ENCODE peak calls at places on chromosomes 1 and 21, in seven cellular contexts. N is psoas muscle, S is AG04450, D is lower lobe of right lung, L is pancreas, J is AG09309, M is WTC11. H is an unnamed sample.

GRCh38 chr1:85611390-85611789 is 30.8 kb downstream of the CCN1 start:
- DNase-seq in N (no peak), S (peak), D (no peak), L (no peak), J (peak), M (no peak), H (peak)

GRCh38 chr1:10378071-10378841 is 20.6 kb upstream of the PGD start:
- DNase-seq in N (no peak), S (peak), D (peak), L (no peak), J (no peak), M (no peak), H (no peak)

GRCh38 chr1:51203874-51204245 is 32.2 kb upstream of the RNF11 start:
- DNase-seq in N (no peak), S (no peak), D (no peak), L (no peak), J (no peak), M (no peak), H (no peak)

GRCh38 chr1:3518256-3518655 is 63.8 kb downstream of the ARHGEF16 start:
- DNase-seq in N (no peak), S (no peak), D (no peak), L (no peak), J (no peak), M (peak), H (no peak)

GRCh38 chr1:37716321-37716720 is 24.0 kb downstream of the CDCA8 start:
- DNase-seq in N (no peak), S (no peak), D (no peak), L (no peak), J (no peak), M (no peak), H (no peak)

GRCh38 chr1:34845131-34845901 is 14.2 kb downstream of the SMIM12 start:
- DNase-seq in N (no peak), S (no peak), D (no peak), L (no peak), J (no peak), M (no peak), H (no peak)

GRCh38 chr1:4048076-4048475 is 148.0 kb upstream of the C1orf174 start:
- DNase-seq in N (no peak), S (no peak), D (no peak), L (no peak), J (no peak), M (no peak), H (no peak)

GRCh38 chr21:33993286-33994231 is 78.0 kb upstream of the ATP5PO start:
- DNase-seq in N (no peak), S (no peak), D (no peak), L (no peak), J (no peak), M (no peak), H (no peak)

GRCh38 chr1:150976401-150976821 is 1.8 kb upstream of the CERS2 start:
- DNase-seq in N (no peak), S (no peak), D (no peak), L (no peak), J (no peak), M (no peak), H (no peak)

GRCh38 chr1:119011706-119012105 is 23.6 kb upstream of the TBX15 start:
- DNase-seq in N (no peak), S (no peak), D (no peak), L (no peak), J (no peak), M (no peak), H (no peak)

GRCh38 chr1:22962558-22962957 is 10.1 kb downstream of the LACTBL1 start:
- DNase-seq in N (no peak), S (no peak), D (no peak), L (no peak), J (no peak), M (no peak), H (no peak)

GRCh38 chr1:182059936-182060335 is 1.6 kb downstream of the ZNF648 start:
- DNase-seq in N (no peak), S (no peak), D (no peak), L (no peak), J (no peak), M (no peak), H (no peak)

GRCh38 chr1:2862441-2863148 is 61.1 kb upstream of the TTC34 start:
- DNase-seq in N (peak), S (no peak), D (peak), L (no peak), J (no peak), M (no peak), H (no peak)

GRCh38 chr1:151238467-151238739 is 16.1 kb upstream of the PSMD4 start:
- DNase-seq in N (no peak), S (peak), D (no peak), L (no peak), J (peak), M (no peak), H (peak)

GRCh38 chr1:209398330-209398991 is 185.1 kb upstream of the CAMK1G start:
- DNase-seq in N (no peak), S (peak), D (no peak), L (no peak), J (peak), M (peak), H (peak)

GRCh38 chr21:28104346-28104745 is 888.3 kb downstream of the LTN1 start:
- DNase-seq in N (no peak), S (no peak), D (no peak), L (no peak), J (no peak), M (no peak), H (no peak)

GRCh38 chr1:15584489-15585363 is at the start of gene AGMAT:
- DNase-seq in N (peak), S (no peak), D (peak), L (peak), J (no peak), M (peak), H (no peak)

GRCh38 chr1:3469849-3470649 is 15.6 kb downstream of the ARHGEF16 start:
- DNase-seq in N (no peak), S (no peak), D (peak), L (no peak), J (no peak), M (peak), H (no peak)

GRCh38 chr1:78340006-78340405 is 150.8 kb upstream of the PTGFR start:
- DNase-seq in N (no peak), S (peak), D (no peak), L (no peak), J (peak), M (no peak), H (no peak)

GRCh38 chr1:202225131-202225530 is 31.5 kb downstream of the LGR6 start:
- DNase-seq in N (no peak), S (no peak), D (no peak), L (no peak), J (no peak), M (no peak), H (no peak)

GRCh38 chr1:31510853-31511789 is 65.2 kb upstream of the TINAGL1 start:
- DNase-seq in N (no peak), S (no peak), D (no peak), L (peak), J (no peak), M (no peak), H (no peak)

GRCh38 chr1:27658951-27659496 is 13.0 kb downstream of the IFI6 start:
- DNase-seq in N (peak), S (no peak), D (no peak), L (no peak), J (no peak), M (no peak), H (no peak)

GRCh38 chr21:21000576-21001175 is 2.5 kb downstream of the NCAM2 start:
- DNase-seq in N (no peak), S (no peak), D (no peak), L (no peak), J (no peak), M (no peak), H (no peak)

GRCh38 chr21:21001591-21002100 is 3.4 kb downstream of the NCAM2 start:
- DNase-seq in N (no peak), S (no peak), D (no peak), L (no peak), J (no peak), M (no peak), H (no peak)

GRCh38 chr21:21007606-21008005 is 9.4 kb downstream of the NCAM2 start:
- DNase-seq in N (no peak), S (no peak), D (no peak), L (no peak), J (no peak), M (no peak), H (no peak)

GRCh38 chr21:21002137-21002536 is 3.9 kb downstream of the NCAM2 start:
- DNase-seq in N (no peak), S (no peak), D (no peak), L (no peak), J (no peak), M (no peak), H (no peak)

DNA sequence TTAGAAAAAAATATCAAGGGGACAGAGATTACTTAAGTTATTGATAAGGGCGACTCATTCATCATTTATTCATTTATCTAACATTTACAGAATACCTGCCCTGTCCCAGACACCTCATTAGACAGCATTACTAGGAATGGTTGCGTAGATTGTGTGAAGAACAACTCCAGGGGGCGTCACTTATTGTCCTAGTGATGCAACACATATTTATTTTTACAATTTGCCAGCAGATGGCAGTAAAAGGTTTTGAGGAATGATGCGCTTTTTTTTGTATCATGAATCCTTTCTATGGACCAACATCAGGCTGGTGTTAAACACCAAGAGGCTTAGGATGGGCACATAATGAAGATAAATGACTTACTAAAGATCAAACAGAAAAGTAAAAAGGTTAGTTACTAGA is 5.5 kb downstream of the NCAM2 start:
- DNase-seq in N (no peak), S (no peak), D (no peak), L (no peak), J (no peak), M (peak), H (peak)
- TF ChIP-seq CTCF in N (peak), S (peak), D (peak), L (no peak), J (peak), M (peak), H (peak)

GRCh38 chr1:156282479-156283222 is at the start of gene SMG5:
- DNase-seq in N (peak), S (peak), D (peak), L (peak), J (peak), M (peak), H (peak)

GRCh38 chr1:156279837-156280236 is 2.8 kb downstream of the SMG5 start:
- DNase-seq in N (no peak), S (no peak), D (no peak), L (no peak), J (no peak), M (no peak), H (no peak)

GRCh38 chr1:156282143-156282478 is 514 bp downstream of the SMG5 start:
- DNase-seq in N (no peak), S (no peak), D (no peak), L (no peak), J (no peak), M (no peak), H (no peak)

GRCh38 chr1:156284112-156284511 is at the start of gene TMEM79:
- DNase-seq in N (no peak), S (no peak), D (no peak), L (no peak), J (no peak), M (no peak), H (no peak)

GRCh38 chr1:156281281-156282142 is 1.1 kb downstream of the SMG5 start:
- DNase-seq in N (peak), S (no peak), D (no peak), L (peak), J (no peak), M (no peak), H (no peak)
- TF ChIP-seq CTCF in N (no peak), S (no peak), D (no peak), L (no peak), J (peak), M (no peak), H (no peak)

DNA sequence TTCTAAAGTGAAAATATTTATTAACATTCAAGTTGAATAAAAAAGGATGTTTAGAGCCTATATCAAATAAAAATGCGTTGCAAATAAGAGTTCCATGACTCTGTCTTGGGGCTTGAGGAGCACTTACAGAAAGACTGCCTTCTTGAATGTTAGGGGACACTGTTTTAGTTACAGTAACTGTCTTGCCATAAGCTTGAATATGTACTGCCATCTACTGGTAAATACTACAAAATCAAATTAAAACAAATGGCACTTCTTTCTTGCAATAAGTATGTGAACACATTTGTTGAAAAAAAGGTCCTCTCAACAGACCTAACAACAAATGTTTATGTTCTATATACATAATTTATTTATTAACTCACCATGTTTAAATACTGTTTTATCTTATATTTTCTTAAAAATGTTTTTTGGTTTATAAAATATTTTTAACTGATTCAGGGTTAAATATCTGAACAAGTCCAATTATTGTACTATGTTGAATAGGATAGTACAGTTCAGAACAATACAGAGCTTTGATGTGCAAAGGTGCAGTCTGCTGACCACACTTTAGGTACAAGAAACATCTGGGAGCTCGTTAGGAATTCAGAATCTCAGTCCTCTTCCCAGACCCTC is 199.5 kb downstream of the LRRIQ3 start:
- DNase-seq in N (no peak), S (no peak), D (no peak), L (no peak), J (peak), M (no peak), H (peak)
- TF ChIP-seq CTCF in N (peak), S (peak), D (peak), L (peak), J (peak), M (peak), H (no peak)

GRCh38 chr21:36615274-36615964 is 83.5 kb upstream of the SIM2 start:
- DNase-seq in N (no peak), S (no peak), D (no peak), L (no peak), J (no peak), M (peak), H (no peak)
- TF ChIP-seq CTCF in N (no peak), S (no peak), D (no peak), L (no peak), J (peak), M (peak), H (peak)

GRCh38 chr1:16615253-16616252 is 2.2 kb upstream of the NBPF1 start:
- DNase-seq in N (peak), S (no peak), D (peak), L (peak), J (no peak), M (peak), H (no peak)
- TF ChIP-seq CTCF in N (no peak), S (no peak), D (no peak), L (no peak), J (no peak), M (no peak), H (no peak)

DNA sequence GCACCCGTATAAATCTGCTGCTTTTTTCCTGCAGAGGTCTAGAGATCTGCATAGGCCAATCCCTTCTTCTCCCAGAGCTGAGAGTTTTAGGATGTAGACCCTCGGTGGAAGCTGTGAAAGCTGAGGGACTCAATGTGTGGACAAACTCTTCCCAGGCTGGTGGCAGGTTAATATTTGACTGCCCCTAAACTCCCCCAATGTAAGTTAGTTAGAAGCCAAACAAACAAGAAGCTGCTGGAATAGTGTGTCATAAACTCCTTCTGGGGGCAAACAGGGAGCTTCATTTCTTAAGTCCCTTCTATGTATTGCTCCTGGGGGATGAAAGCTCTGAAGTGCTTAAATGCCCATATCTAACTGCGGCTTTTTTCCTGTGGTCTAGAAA is 72.3 kb downstream of the SCMH1 start:
- DNase-seq in N (no peak), S (no peak), D (no peak), L (no peak), J (no peak), M (no peak), H (no peak)
- TF ChIP-seq CTCF in N (no peak), S (no peak), D (no peak), L (no peak), J (no peak), M (no peak), H (no peak)

DNA sequence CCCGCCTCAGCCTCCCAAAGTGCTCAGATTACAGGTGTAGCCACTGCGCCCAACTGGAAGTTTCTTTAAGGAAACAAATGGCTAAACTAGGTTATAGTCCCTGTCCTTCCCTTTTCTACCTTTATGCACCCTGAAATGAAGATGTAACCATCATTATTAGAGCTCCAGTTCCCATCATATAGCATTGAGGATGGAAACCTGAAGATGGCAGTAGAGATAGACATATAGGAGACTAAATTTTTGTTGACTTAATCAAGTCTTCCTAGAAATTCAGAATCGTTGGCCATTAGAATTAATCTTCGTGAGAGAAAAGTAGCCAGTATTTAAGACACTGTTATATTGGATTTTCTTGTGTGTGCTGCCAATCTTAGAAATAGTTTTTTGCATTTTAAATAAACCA is 1016.3 kb upstream of the NCAM2 start:
- DNase-seq in N (no peak), S (no peak), D (no peak), L (no peak), J (no peak), M (no peak), H (no peak)
- TF ChIP-seq CTCF in N (no peak), S (no peak), D (no peak), L (no peak), J (no peak), M (no peak), H (no peak)

GRCh38 chr1:224264321-224264720 is 65.7 kb downstream of the NVL start:
- DNase-seq in N (no peak), S (no peak), D (no peak), L (no peak), J (no peak), M (no peak), H (no peak)

GRCh38 chr1:224256642-224257041 is 73.3 kb downstream of the NVL start:
- DNase-seq in N (no peak), S (no peak), D (no peak), L (no peak), J (no peak), M (no peak), H (no peak)

GRCh38 chr1:224258351-224258750 is 71.6 kb downstream of the NVL start:
- DNase-seq in N (no peak), S (no peak), D (no peak), L (no peak), J (no peak), M (no peak), H (no peak)

GRCh38 chr1:224262373-224263054 is 67.5 kb downstream of the NVL start:
- DNase-seq in N (no peak), S (no peak), D (no peak), L (no peak), J (no peak), M (no peak), H (no peak)

DNA sequence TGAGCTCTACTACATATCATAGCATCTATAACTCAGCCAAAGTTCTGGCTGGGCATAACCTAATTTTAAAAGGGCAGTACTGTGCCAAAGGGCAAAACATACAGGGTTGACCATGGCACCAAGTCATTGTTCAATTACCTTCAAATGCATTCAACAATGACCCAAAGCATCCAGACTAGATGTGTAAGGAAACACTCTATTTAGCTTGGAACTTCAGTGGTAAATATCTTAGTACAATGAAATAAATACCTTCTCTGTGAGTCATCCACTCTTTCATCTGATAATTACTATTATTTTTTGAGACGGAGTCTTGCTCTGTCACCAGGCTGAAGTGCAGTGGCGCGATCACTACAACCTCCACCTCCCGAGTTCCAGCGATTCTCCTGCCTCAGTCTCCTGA is 70.0 kb downstream of the NVL start:
- DNase-seq in N (no peak), S (no peak), D (no peak), L (no peak), J (no peak), M (no peak), H (no peak)
- TF ChIP-seq CTCF in N (no peak), S (no peak), D (no peak), L (no peak), J (no peak), M (no peak), H (no peak)

DNA sequence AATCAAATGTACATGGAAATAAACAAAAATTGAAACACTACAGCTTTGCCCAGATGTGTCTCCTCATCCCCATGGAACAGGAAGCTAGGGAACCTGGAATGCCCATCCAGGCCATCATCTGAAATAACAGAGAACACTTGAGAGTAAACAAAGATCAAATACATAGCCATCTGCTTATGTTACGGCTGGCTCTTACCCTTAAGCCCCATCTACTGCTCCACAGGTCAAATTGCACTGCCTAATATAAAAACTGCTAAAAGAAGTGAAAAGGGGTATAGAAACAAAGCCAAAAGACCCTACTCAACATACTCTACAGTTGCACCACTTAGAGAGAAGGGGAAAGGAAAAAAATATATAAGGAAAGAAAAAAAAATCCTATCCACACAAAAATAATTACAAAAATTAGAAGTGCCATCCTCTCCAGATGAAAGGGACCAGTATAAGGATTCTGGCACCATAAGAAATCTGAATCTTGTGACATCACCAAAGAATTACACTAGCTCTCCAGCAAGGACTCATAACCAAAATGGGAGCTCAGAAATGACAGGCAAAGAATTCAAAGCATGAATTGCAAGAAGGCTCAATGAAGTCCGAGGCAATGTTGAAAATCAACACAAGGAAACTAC is 26.9 kb downstream of the OR6Y1 start:
- DNase-seq in N (no peak), S (peak), D (no peak), L (no peak), J (peak), M (no peak), H (peak)
- TF ChIP-seq CTCF in N (peak), S (peak), D (peak), L (no peak), J (peak), M (peak), H (peak)